ENCODE peak calls at places on chromosome 4, in six cellular contexts. S is neural crest cell, B is brain microvascular endothelial cell, I is cerebellar nuclear complex, C is mesenteric fat pad, Y is GM06990. A is an unnamed sample.

GRCh38 chr4:114600672-114601071 is 2.1 kb downstream of the UGT8 start:
- DNase-seq in S (no peak), B (no peak), I (no peak), C (no peak), Y (no peak), A (no peak)

GRCh38 chr4:87506974-87507701 is 22.0 kb downstream of the SPARCL1 start:
- DNase-seq in S (no peak), B (peak), I (no peak), C (no peak), Y (no peak), A (no peak)

GRCh38 chr4:165331316-165331715 is 3.8 kb downstream of the MSMO1 start:
- DNase-seq in S (no peak), B (no peak), I (no peak), C (no peak), Y (no peak), A (no peak)

GRCh38 chr4:33649015-33649414 is 2595.3 kb downstream of the ARAP2 start:
- DNase-seq in S (no peak), B (no peak), I (no peak), C (no peak), Y (no peak), A (no peak)

GRCh38 chr4:122921971-122922876 is at the start of gene NUDT6:
- DNase-seq in S (peak), B (peak), I (no peak), C (no peak), Y (peak), A (peak)

GRCh38 chr4:20889901-20890300 is 189.6 kb downstream of the PACRGL start:
- DNase-seq in S (no peak), B (no peak), I (no peak), C (no peak), Y (no peak), A (no peak)

GRCh38 chr4:139593091-139593564 is 37.1 kb upstream of the SETD7 start:
- DNase-seq in S (no peak), B (peak), I (no peak), C (no peak), Y (no peak), A (no peak)

GRCh38 chr4:40608628-40609027 is 21.0 kb downstream of the RBM47 start:
- DNase-seq in S (no peak), B (no peak), I (no peak), C (no peak), Y (no peak), A (no peak)

GRCh38 chr4:83285022-83285387 is 407 bp upstream of the COQ2 start:
- DNase-seq in S (no peak), B (peak), I (no peak), C (no peak), Y (no peak), A (peak)

GRCh38 chr4:113106076-113106475 is 56.6 kb downstream of the ANK2 start:
- DNase-seq in S (no peak), B (peak), I (no peak), C (no peak), Y (no peak), A (no peak)

GRCh38 chr4:38360201-38360600 is 303.8 kb upstream of the KLF3 start:
- DNase-seq in S (no peak), B (no peak), I (no peak), C (no peak), Y (no peak), A (no peak)

GRCh38 chr4:30716671-30717207 is 3.4 kb upstream of the PCDH7 start:
- DNase-seq in S (peak), B (peak), I (no peak), C (no peak), Y (peak), A (no peak)

GRCh38 chr4:18214656-18215055 is 193.1 kb upstream of the LCORL start:
- DNase-seq in S (no peak), B (no peak), I (no peak), C (no peak), Y (no peak), A (no peak)

GRCh38 chr4:185718578-185719492 is 93.2 kb downstream of the SORBS2 start:
- DNase-seq in S (no peak), B (no peak), I (no peak), C (no peak), Y (no peak), A (no peak)

GRCh38 chr4:67054901-67055300 is 490.4 kb downstream of the CENPC start:
- DNase-seq in S (no peak), B (no peak), I (no peak), C (no peak), Y (no peak), A (no peak)

GRCh38 chr4:151895671-151896070 is 134.9 kb upstream of the GATB start:
- DNase-seq in S (no peak), B (no peak), I (no peak), C (no peak), Y (no peak), A (no peak)

GRCh38 chr4:30924521-30924920 is 204.4 kb downstream of the PCDH7 start:
- DNase-seq in S (no peak), B (no peak), I (no peak), C (no peak), Y (no peak), A (no peak)

GRCh38 chr4:8534129-8534528 is 46.1 kb upstream of the GPR78 start:
- DNase-seq in S (no peak), B (peak), I (no peak), C (no peak), Y (peak), A (no peak)

GRCh38 chr4:183960912-183961569 is 55.9 kb downstream of the STOX2 start:
- DNase-seq in S (no peak), B (no peak), I (no peak), C (no peak), Y (no peak), A (no peak)

GRCh38 chr4:156515295-156515694 is 456.3 kb downstream of the PDGFC start:
- DNase-seq in S (no peak), B (no peak), I (no peak), C (no peak), Y (no peak), A (no peak)

GRCh38 chr4:20723019-20723418 is 22.8 kb downstream of the PACRGL start:
- DNase-seq in S (no peak), B (peak), I (no peak), C (no peak), Y (no peak), A (no peak)

GRCh38 chr4:184506527-184507121 is 32.3 kb upstream of the IRF2 start:
- DNase-seq in S (no peak), B (no peak), I (no peak), C (no peak), Y (peak), A (no peak)

GRCh38 chr4:124854968-124855367 is 142.4 kb upstream of the ANKRD50 start:
- DNase-seq in S (no peak), B (peak), I (no peak), C (no peak), Y (peak), A (no peak)

GRCh38 chr4:60579335-60579734 is 620.8 kb upstream of the ADGRL3 start:
- DNase-seq in S (no peak), B (peak), I (no peak), C (no peak), Y (no peak), A (no peak)

GRCh38 chr4:54226399-54227260 is 2.5 kb upstream of the PDGFRA start:
- DNase-seq in S (no peak), B (peak), I (no peak), C (no peak), Y (no peak), A (no peak)

GRCh38 chr4:108466936-108467902 is 153.2 kb upstream of the RPL34 start:
- DNase-seq in S (no peak), B (peak), I (no peak), C (no peak), Y (peak), A (peak)

GRCh38 chr4:70874268-70875156 is 27.7 kb upstream of the MOB1B start:
- DNase-seq in S (no peak), B (no peak), I (no peak), C (no peak), Y (peak), A (no peak)

GRCh38 chr4:8594097-8595038 is 1.8 kb downstream of the CPZ start:
- DNase-seq in S (peak), B (peak), I (no peak), C (no peak), Y (no peak), A (no peak)

GRCh38 chr4:150581611-150582010 is 340 bp upstream of the MAB21L2 start:
- DNase-seq in S (peak), B (peak), I (no peak), C (no peak), Y (no peak), A (no peak)

GRCh38 chr4:129822708-129823504 is 727.0 kb downstream of the C4orf33 start:
- DNase-seq in S (no peak), B (peak), I (no peak), C (no peak), Y (no peak), A (no peak)

GRCh38 chr4:4333265-4333706 is 43.2 kb downstream of the ZBTB49 start:
- DNase-seq in S (no peak), B (peak), I (no peak), C (no peak), Y (no peak), A (no peak)

GRCh38 chr4:73308286-73308685 is 49.7 kb upstream of the ANKRD17 start:
- DNase-seq in S (no peak), B (peak), I (no peak), C (no peak), Y (no peak), A (no peak)

GRCh38 chr4:95590615-95591014 is 41.8 kb upstream of the UNC5C start:
- DNase-seq in S (no peak), B (no peak), I (no peak), C (no peak), Y (no peak), A (no peak)

A was measured in central memory CD4-positive, alpha-beta T cell.